ENCODE peak calls at places on chromosomes 12 and 14, in four cellular contexts. One of them, this sample, is unnamed.

GRCh38 chr14:67636361-67636919 is 16.7 kb downstream of the ARG2 start:
- DNase-seq in HepG2: no peak
- DNase-seq in K562: peak; percentile 79
- DNase-seq in H1: no peak
- DNase-seq in this sample: no peak

GRCh38 chr14:99345472-99345871 is 73.5 kb upstream of the BCL11B start:
- DNase-seq in K562: no peak
- DNase-seq in HepG2: no peak
- DNase-seq in H1: no peak
- DNase-seq in this sample: no peak

GRCh38 chr12:24937553-24938244 is 11.2 kb downstream of the BCAT1 start:
- DNase-seq in H1: no peak
- DNase-seq in HepG2: no peak
- DNase-seq in K562: peak; percentile 54
- DNase-seq in this sample: no peak

GRCh38 chr12:116538682-116539264 is 20.4 kb upstream of the MAP1LC3B2 start:
- DNase-seq in H1: no peak
- DNase-seq in K562: no peak
- DNase-seq in HepG2: no peak
- DNase-seq in this sample: no peak

GRCh38 chr14:61227893-61228591 is 53.1 kb downstream of the TMEM30B start:
- DNase-seq in HepG2: no peak
- DNase-seq in K562: no peak
- DNase-seq in H1: no peak
- DNase-seq in this sample: no peak

GRCh38 chr14:54600685-54601084 is 33.8 kb downstream of the SAMD4A start:
- DNase-seq in HepG2: no peak
- DNase-seq in K562: no peak
- DNase-seq in H1: no peak
- DNase-seq in this sample: no peak

GRCh38 chr14:77458249-77458950 is 507 bp downstream of the AHSA1 start:
- DNase-seq in HepG2: peak; percentile 40
- DNase-seq in K562: peak; percentile 78
- DNase-seq in H1: no peak
- DNase-seq in this sample: peak; percentile 18

GRCh38 chr14:51457858-51458562 is 193.7 kb upstream of the FRMD6 start:
- DNase-seq in H1: no peak
- DNase-seq in HepG2: no peak
- DNase-seq in K562: no peak
- DNase-seq in this sample: no peak

GRCh38 chr12:106251636-106252035 is 3.8 kb upstream of the CKAP4 start:
- DNase-seq in K562: no peak
- DNase-seq in HepG2: no peak
- DNase-seq in H1: peak; percentile 39
- DNase-seq in this sample: no peak

GRCh38 chr12:113479578-113480335 is 8.1 kb upstream of the LHX5 start:
- DNase-seq in HepG2: peak; percentile 12
- DNase-seq in H1: peak; percentile 96
- DNase-seq in K562: peak; percentile 71
- DNase-seq in this sample: no peak

GRCh38 chr12:119642986-119643385 is 24.9 kb upstream of the PRKAB1 start:
- DNase-seq in K562: peak; percentile 38
- DNase-seq in H1: peak; percentile 76
- DNase-seq in HepG2: no peak
- DNase-seq in this sample: no peak

GRCh38 chr12:23909559-23909958 is 39.9 kb downstream of the SOX5 start:
- DNase-seq in H1: no peak
- DNase-seq in HepG2: no peak
- DNase-seq in K562: no peak
- DNase-seq in this sample: no peak

GRCh38 chr14:100640481-100641273 is 53.5 kb upstream of the BEGAIN start:
- DNase-seq in H1: no peak
- DNase-seq in K562: no peak
- DNase-seq in HepG2: no peak
- DNase-seq in this sample: no peak

GRCh38 chr12:6943387-6943718 is 263 bp upstream of the RNU7-1 start:
- DNase-seq in K562: peak; percentile 87
- DNase-seq in HepG2: peak; percentile 88
- DNase-seq in H1: peak; percentile 72
- DNase-seq in this sample: peak; percentile 95

GRCh38 chr14:23359167-23359626 is 5.8 kb downstream of the EFS start:
- DNase-seq in H1: no peak
- DNase-seq in HepG2: no peak
- DNase-seq in K562: no peak
- DNase-seq in this sample: no peak

DNA sequence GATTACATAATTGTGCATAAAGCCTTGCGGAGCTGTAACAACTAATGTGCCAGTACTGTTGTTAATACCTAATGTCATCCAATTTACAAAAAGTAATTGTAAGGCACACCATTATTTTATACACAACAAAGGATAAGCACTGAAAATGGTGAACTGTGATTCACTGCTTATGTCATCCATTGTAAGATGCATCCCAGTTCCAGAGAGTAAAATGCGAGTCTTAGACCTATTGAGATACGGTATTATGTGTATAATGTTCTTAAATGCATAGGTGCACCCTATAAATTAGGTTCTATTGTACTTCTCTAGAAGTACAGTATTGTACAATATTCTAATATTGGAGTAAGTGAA is 395 bp downstream of the PARP2 start:
- DNase-seq in H1: no peak
- DNase-seq in K562: peak; percentile 25
- DNase-seq in HepG2: no peak
- DNase-seq in this sample: no peak
- TF ChIP-seq RNF2 in H1: no peak
- TF ChIP-seq RNF2 in K562: no peak
- TF ChIP-seq RNF2 in HepG2: no peak
- TF ChIP-seq RNF2 in this sample: no peak

DNA sequence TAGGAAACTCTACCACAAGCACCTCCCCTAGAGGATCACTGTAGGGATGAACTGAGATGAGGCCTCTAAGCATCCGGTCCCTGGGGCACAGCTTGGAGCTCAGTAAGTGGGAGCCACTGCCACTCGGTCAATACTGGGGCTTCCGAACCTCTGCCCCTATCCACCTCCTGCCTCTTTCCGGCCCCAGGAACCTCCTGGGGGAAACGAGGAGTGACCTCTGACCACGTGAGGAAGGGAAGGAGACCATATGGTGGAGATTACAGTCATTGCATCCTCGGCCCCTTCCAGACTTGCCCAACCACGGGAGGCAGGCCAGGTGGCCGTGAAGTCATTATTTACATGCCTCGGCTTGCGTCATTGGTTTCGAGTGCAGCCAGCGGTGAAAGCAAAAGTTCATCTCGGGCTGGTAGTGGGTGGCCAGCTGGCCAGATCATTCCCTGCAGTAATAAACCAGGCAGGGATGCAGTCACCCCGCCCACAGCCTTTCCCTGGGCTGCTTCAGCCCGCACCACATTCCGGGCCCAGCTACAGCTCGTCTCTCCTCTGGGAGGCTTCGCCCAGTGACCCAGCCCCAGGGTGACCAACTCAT is 65.4 kb downstream of the C14orf132 start:
- DNase-seq in K562: no peak
- DNase-seq in HepG2: peak; percentile 24
- DNase-seq in H1: no peak
- DNase-seq in this sample: peak; percentile 95
- TF ChIP-seq RNF2 in K562: no peak
- TF ChIP-seq RNF2 in HepG2: no peak
- TF ChIP-seq RNF2 in H1: no peak
- TF ChIP-seq RNF2 in this sample: no peak

GRCh38 chr12:11171953-11172675 is 1.1 kb downstream of the SMIM10L1 start:
- DNase-seq in HepG2: peak; percentile 6
- DNase-seq in K562: no peak
- DNase-seq in H1: no peak
- DNase-seq in this sample: peak; percentile 21
- TF ChIP-seq RNF2 in HepG2: no peak
- TF ChIP-seq RNF2 in K562: no peak
- TF ChIP-seq RNF2 in H1: no peak
- TF ChIP-seq RNF2 in this sample: no peak

GRCh38 chr14:91113829-91114078 is at the start of gene DGLUCY:
- DNase-seq in HepG2: no peak
- DNase-seq in K562: peak; percentile 78
- DNase-seq in H1: no peak
- DNase-seq in this sample: peak; percentile 68
- TF ChIP-seq RNF2 in HepG2: no peak
- TF ChIP-seq RNF2 in K562: no peak
- TF ChIP-seq RNF2 in H1: no peak
- TF ChIP-seq RNF2 in this sample: no peak

DNA sequence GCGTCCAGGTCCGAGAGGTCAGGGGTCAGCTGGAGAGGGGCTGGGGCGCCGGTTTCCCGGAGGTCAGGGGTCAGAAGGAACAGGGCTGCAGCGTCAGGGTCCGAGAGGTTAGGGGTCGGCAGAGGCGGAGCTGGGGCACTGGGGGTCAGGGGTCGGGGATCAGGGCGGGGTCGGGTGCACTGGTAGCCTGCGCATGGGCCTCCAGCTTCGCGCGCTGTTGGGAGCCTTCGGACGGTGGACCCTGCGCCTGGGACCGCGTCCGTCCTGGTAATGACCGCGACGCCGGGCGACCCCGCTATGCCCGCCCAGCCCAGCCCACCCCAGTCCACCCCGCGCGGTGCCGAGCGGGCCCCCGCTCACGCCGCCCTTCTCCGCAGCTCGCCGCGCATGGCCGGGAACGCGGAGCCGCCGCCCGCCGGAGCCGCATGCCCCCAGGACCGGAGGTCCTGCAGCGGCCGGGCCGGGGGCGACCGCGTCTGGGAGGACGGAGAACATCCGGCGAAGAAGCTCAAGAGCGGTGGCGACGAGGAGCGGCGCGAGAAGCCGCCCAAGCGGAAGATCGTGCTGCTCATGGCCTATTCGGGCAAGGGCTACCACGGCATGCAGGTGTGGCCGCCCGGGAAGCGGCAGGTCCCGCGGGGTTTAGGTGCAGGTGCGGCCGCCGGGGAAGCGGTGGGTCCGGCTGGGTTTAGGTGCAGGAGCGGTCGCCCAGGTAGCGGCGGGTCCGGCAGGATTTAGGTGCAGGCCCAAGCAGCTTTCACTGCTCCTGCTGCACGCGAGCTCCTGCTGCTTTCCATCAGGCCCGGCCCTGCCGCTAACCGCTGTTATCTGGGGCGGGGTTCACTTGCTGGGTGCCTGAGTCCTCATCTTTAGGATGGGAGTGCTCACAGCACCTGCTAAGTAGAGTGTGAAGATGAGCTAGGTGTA is 717 bp downstream of the PUS1 start:
- DNase-seq in K562: peak; percentile 77
- DNase-seq in HepG2: no peak
- DNase-seq in H1: no peak
- DNase-seq in this sample: peak; percentile 41
- TF ChIP-seq RNF2 in K562: no peak
- TF ChIP-seq RNF2 in HepG2: no peak
- TF ChIP-seq RNF2 in H1: no peak
- TF ChIP-seq RNF2 in this sample: no peak

GRCh38 chr14:103718572-103718971 is 3.0 kb downstream of the ZFYVE21 start:
- DNase-seq in HepG2: no peak
- DNase-seq in K562: peak; percentile 47
- DNase-seq in H1: no peak
- DNase-seq in this sample: no peak

GRCh38 chr14:103719766-103720165 is 4.2 kb downstream of the ZFYVE21 start:
- DNase-seq in H1: no peak
- DNase-seq in HepG2: no peak
- DNase-seq in K562: no peak
- DNase-seq in this sample: no peak

GRCh38 chr14:103724116-103724515 is 8.5 kb downstream of the ZFYVE21 start:
- DNase-seq in K562: peak; percentile 30
- DNase-seq in HepG2: no peak
- DNase-seq in H1: no peak
- DNase-seq in this sample: no peak

GRCh38 chr14:103723176-103724081 is 7.8 kb downstream of the ZFYVE21 start:
- DNase-seq in HepG2: no peak
- DNase-seq in H1: no peak
- DNase-seq in K562: no peak
- DNase-seq in this sample: no peak

DNA sequence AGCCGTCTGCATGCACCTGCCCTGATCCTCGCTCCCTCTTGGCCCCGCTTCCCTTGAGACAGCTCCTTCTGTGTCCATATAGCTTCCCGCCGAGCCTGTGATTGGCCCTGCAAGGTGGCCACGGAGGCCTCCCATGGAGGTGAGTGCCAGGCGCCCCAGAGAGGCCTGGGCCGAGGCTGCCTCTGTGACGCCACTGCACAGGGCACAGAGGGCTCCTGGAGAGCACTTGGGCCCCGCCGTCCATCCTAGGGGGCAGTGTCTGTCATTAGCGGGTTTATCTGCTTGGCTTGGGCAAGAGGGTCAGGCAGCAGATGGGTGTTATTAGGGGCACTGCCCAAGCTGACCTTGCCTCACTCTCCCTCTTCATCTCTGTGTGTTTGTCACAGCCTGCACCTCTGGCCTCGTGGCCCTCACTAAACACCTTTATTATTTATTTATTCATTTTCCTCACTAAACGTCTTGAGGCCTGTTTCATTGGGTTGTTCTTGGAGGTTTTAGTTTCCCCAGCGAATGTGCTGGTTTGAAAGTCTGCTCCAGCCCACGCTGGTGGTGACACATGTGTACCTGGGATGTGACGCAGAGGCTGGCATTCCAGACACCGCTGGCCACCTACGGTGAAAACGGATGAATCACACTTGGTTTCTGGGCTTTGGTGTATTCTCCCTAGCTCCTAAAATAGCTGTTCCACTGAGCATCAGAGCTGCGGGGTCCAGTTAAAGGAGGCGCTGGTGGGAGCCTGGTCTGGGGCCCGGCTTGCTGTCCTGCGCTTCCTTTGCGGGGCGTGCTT is 5.9 kb downstream of the ZFYVE21 start:
- DNase-seq in K562: no peak
- DNase-seq in H1: no peak
- DNase-seq in HepG2: no peak
- DNase-seq in this sample: peak; percentile 35
- TF ChIP-seq RNF2 in K562: no peak
- TF ChIP-seq RNF2 in H1: no peak
- TF ChIP-seq RNF2 in HepG2: no peak
- TF ChIP-seq RNF2 in this sample: no peak

DNA sequence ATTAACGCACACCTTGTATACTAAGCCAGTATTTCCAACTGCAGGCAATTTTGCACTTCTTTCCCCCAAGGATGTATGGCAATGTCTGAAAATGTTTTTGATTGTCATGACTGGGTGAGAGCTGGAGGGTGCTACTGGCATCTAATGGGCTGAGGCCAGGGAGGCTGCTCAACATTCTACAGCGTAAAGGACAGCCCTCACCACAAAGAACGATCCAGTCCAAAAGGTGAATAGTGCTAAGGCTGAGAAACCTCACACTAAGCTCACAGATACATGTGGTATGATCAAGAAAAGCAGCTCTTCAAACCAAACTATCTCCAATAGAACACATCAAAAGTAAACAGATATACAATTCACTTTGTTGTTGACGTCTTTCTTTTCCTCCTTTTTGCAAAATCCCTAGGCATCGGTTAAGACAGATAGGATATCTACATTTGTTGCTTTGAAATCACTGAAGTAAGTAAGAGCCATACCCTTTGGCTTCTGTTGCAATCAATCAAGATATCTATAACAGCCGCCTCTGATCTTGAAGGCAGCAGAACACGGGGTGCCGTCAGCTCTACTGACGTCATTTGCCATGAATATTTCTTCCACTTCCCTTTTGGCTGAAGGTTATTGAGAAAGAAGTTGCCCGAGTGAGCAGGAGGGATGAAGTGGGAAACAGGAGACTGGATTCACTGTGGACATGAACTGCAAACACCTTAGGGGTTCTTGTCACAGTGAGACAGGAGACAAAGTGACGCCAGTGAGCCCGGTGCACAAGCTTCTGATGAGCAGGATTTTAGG is 218.3 kb downstream of the FOXN3 start:
- DNase-seq in H1: no peak
- DNase-seq in K562: no peak
- DNase-seq in HepG2: no peak
- DNase-seq in this sample: no peak
- TF ChIP-seq RNF2 in H1: no peak
- TF ChIP-seq RNF2 in K562: no peak
- TF ChIP-seq RNF2 in HepG2: no peak
- TF ChIP-seq RNF2 in this sample: no peak

GRCh38 chr14:64732536-64733120 is 28.4 kb downstream of the PLEKHG3 start:
- DNase-seq in K562: no peak
- DNase-seq in H1: no peak
- DNase-seq in HepG2: no peak
- DNase-seq in this sample: no peak
- TF ChIP-seq RNF2 in K562: no peak
- TF ChIP-seq RNF2 in H1: no peak
- TF ChIP-seq RNF2 in HepG2: no peak
- TF ChIP-seq RNF2 in this sample: no peak

This sample was measured in A549.